ENCODE peak calls at places on chromosomes 2 and 18, in eight cellular contexts. G is left ventricle myocardium superior; X is effector memory CD8-positive, alpha-beta T cell; E is SW480; L is AG10803; I is psoas muscle; O is activated CD8-positive, alpha-beta memory T cell treated with anti-CD3 and anti-CD28 coated beads, Interleukin-2, amount 50 U/mL, for 48 hours; Z is NCI-H1092 treated with DMSO at 0.1 percent for 48 hours. V is an unnamed sample.

GRCh38 chr2:126769118-126769517 is 113.2 kb downstream of the GYPC start:
- DNase-seq in G (no peak), X (no peak), E (no peak), L (no peak), I (no peak), O (no peak), Z (no peak), V (no peak)

GRCh38 chr18:74148543-74149070 is 284 bp downstream of the TIMM21 start:
- DNase-seq in G (no peak), X (no peak), E (no peak), L (no peak), I (no peak), O (no peak), Z (no peak), V (no peak)

GRCh38 chr2:220556658-220557057 is 929.2 kb downstream of the SLC4A3 start:
- DNase-seq in G (no peak), X (no peak), E (no peak), L (peak; percentile 76), I (no peak), O (no peak), Z (no peak), V (no peak)

GRCh38 chr2:174717916-174718315 is 46.4 kb downstream of the CHRNA1 start:
- DNase-seq in G (no peak), X (no peak), E (no peak), L (no peak), I (no peak), O (no peak), Z (no peak), V (no peak)

GRCh38 chr2:32011566-32011960 is 755 bp upstream of the MEMO1 start:
- DNase-seq in G (no peak), X (no peak), E (no peak), L (no peak), I (no peak), O (no peak), Z (no peak), V (no peak)

GRCh38 chr2:172097557-172098131 is 5.1 kb downstream of the DLX2 start:
- DNase-seq in G (no peak), X (no peak), E (no peak), L (no peak), I (no peak), O (no peak), Z (no peak), V (no peak)

GRCh38 chr2:10162586-10163497 is 40.3 kb downstream of the RRM2 start:
- DNase-seq in G (no peak), X (no peak), E (no peak), L (no peak), I (no peak), O (no peak), Z (peak; percentile 57), V (no peak)

GRCh38 chr2:169395821-169396374 is 33.6 kb upstream of the LRP2 start:
- DNase-seq in G (no peak), X (no peak), E (no peak), L (no peak), I (no peak), O (no peak), Z (no peak), V (no peak)

GRCh38 chr2:132690664-132691303 is 20.8 kb upstream of the LYPD1 start:
- DNase-seq in G (no peak), X (no peak), E (no peak), L (peak; percentile 48), I (no peak), O (no peak), Z (no peak), V (no peak)

GRCh38 chr2:5690718-5691658 is 1.2 kb upstream of the SOX11 start:
- DNase-seq in G (no peak), X (no peak), E (no peak), L (no peak), I (no peak), O (no peak), Z (peak; percentile 82), V (no peak)

GRCh38 chr18:59986139-59986538 is 86.3 kb downstream of the PMAIP1 start:
- DNase-seq in G (no peak), X (no peak), E (no peak), L (no peak), I (no peak), O (no peak), Z (no peak), V (no peak)

GRCh38 chr2:71922501-71923142 is 225.0 kb downstream of the CYP26B1 start:
- DNase-seq in G (no peak), X (no peak), E (no peak), L (no peak), I (no peak), O (peak; percentile 37), Z (no peak), V (no peak)

GRCh38 chr2:111176388-111176787 is 55.7 kb downstream of the BCL2L11 start:
- DNase-seq in G (no peak), X (no peak), E (no peak), L (no peak), I (no peak), O (peak; percentile 46), Z (no peak), V (no peak)

GRCh38 chr2:34729845-34730244 is 1130.7 kb upstream of the FAM98A start:
- DNase-seq in G (no peak), X (no peak), E (no peak), L (no peak), I (no peak), O (no peak), Z (no peak), V (no peak)

GRCh38 chr2:109711230-109712125 is 82.6 kb upstream of the RGPD5 start:
- DNase-seq in G (no peak), X (no peak), E (no peak), L (no peak), I (no peak), O (no peak), Z (peak; percentile 30), V (no peak)

GRCh38 chr2:62713837-62714236 is 8.3 kb downstream of the EHBP1 start:
- DNase-seq in G (no peak), X (no peak), E (no peak), L (peak; percentile 10), I (no peak), O (no peak), Z (no peak), V (no peak)

GRCh38 chr2:25251461-25252273 is 83.3 kb upstream of the POMC start:
- DNase-seq in G (peak; percentile 78), X (peak; percentile 35), E (no peak), L (peak; percentile 15), I (peak; percentile 71), O (peak; percentile 81), Z (peak; percentile 62), V (peak; percentile 75)

V was measured in lower lobe of right lung.